ENCODE peak calls at places on chromosome 14, in seven cellular contexts. One of them, this sample, is unnamed.

GRCh38 chr14:102314242-102315011 is 5.1 kb upstream of the ZNF839 start:
- DNase-seq in GDM1: peak; percentile 71
- DNase-seq in HTR-8/SVneo: peak; percentile 75
- DNase-seq in GM12878: no peak
- DNase-seq in bronchial epithelial cell: peak; percentile 53
- DNase-seq in iris pigment epithelial cell: peak; percentile 84
- DNase-seq in globus pallidus: peak; percentile 88
- DNase-seq in this sample: peak; percentile 78

GRCh38 chr14:37384870-37385596 is 187.3 kb downstream of the MIPOL1 start:
- DNase-seq in globus pallidus: no peak
- DNase-seq in bronchial epithelial cell: no peak
- DNase-seq in GM12878: no peak
- DNase-seq in HTR-8/SVneo: no peak
- DNase-seq in GDM1: no peak
- DNase-seq in iris pigment epithelial cell: no peak
- DNase-seq in this sample: no peak

GRCh38 chr14:31703056-31703455 is 141.9 kb downstream of the NUBPL start:
- DNase-seq in HTR-8/SVneo: no peak
- DNase-seq in GDM1: no peak
- DNase-seq in iris pigment epithelial cell: no peak
- DNase-seq in GM12878: no peak
- DNase-seq in globus pallidus: no peak
- DNase-seq in bronchial epithelial cell: no peak
- DNase-seq in this sample: no peak

GRCh38 chr14:96631030-96631429 is 128.8 kb downstream of the PAPOLA start:
- DNase-seq in iris pigment epithelial cell: no peak
- DNase-seq in globus pallidus: no peak
- DNase-seq in GDM1: no peak
- DNase-seq in bronchial epithelial cell: no peak
- DNase-seq in HTR-8/SVneo: no peak
- DNase-seq in GM12878: no peak
- DNase-seq in this sample: no peak

GRCh38 chr14:41925409-41925808 is 318.7 kb downstream of the LRFN5 start:
- DNase-seq in iris pigment epithelial cell: peak; percentile 0
- DNase-seq in globus pallidus: no peak
- DNase-seq in HTR-8/SVneo: peak; percentile 3
- DNase-seq in GM12878: no peak
- DNase-seq in bronchial epithelial cell: peak; percentile 1
- DNase-seq in GDM1: no peak
- DNase-seq in this sample: peak; percentile 63

GRCh38 chr14:33297565-33297964 is 358.9 kb downstream of the NPAS3 start:
- DNase-seq in bronchial epithelial cell: no peak
- DNase-seq in globus pallidus: no peak
- DNase-seq in HTR-8/SVneo: no peak
- DNase-seq in GDM1: no peak
- DNase-seq in iris pigment epithelial cell: no peak
- DNase-seq in GM12878: no peak
- DNase-seq in this sample: no peak

GRCh38 chr14:36935976-36936678 is 236.3 kb downstream of the SLC25A21 start:
- DNase-seq in globus pallidus: no peak
- DNase-seq in HTR-8/SVneo: no peak
- DNase-seq in bronchial epithelial cell: peak; percentile 76
- DNase-seq in iris pigment epithelial cell: peak; percentile 28
- DNase-seq in GDM1: no peak
- DNase-seq in GM12878: no peak
- DNase-seq in this sample: peak; percentile 80

GRCh38 chr14:102479107-102479506 is 30.5 kb downstream of the ANKRD9 start:
- DNase-seq in HTR-8/SVneo: no peak
- DNase-seq in iris pigment epithelial cell: no peak
- DNase-seq in GM12878: no peak
- DNase-seq in globus pallidus: no peak
- DNase-seq in bronchial epithelial cell: no peak
- DNase-seq in GDM1: no peak
- DNase-seq in this sample: no peak

GRCh38 chr14:100584056-100585031 is 2.9 kb downstream of the BEGAIN start:
- DNase-seq in GDM1: no peak
- DNase-seq in iris pigment epithelial cell: no peak
- DNase-seq in bronchial epithelial cell: no peak
- DNase-seq in HTR-8/SVneo: no peak
- DNase-seq in GM12878: no peak
- DNase-seq in globus pallidus: no peak
- DNase-seq in this sample: no peak

GRCh38 chr14:88013750-88014349 is 8.9 kb downstream of the GPR65 start:
- DNase-seq in HTR-8/SVneo: peak; percentile 29
- DNase-seq in bronchial epithelial cell: peak; percentile 52
- DNase-seq in GM12878: no peak
- DNase-seq in GDM1: no peak
- DNase-seq in iris pigment epithelial cell: peak; percentile 72
- DNase-seq in globus pallidus: peak; percentile 75
- DNase-seq in this sample: peak; percentile 84

GRCh38 chr14:93343797-93344196 is 3.2 kb upstream of the COX8C start:
- DNase-seq in iris pigment epithelial cell: no peak
- DNase-seq in HTR-8/SVneo: no peak
- DNase-seq in bronchial epithelial cell: no peak
- DNase-seq in globus pallidus: no peak
- DNase-seq in GM12878: no peak
- DNase-seq in GDM1: no peak
- DNase-seq in this sample: no peak

GRCh38 chr14:76181546-76181945 is 29.8 kb downstream of the GPATCH2L start:
- DNase-seq in HTR-8/SVneo: peak; percentile 14
- DNase-seq in bronchial epithelial cell: peak; percentile 11
- DNase-seq in globus pallidus: no peak
- DNase-seq in GDM1: peak; percentile 1
- DNase-seq in GM12878: no peak
- DNase-seq in iris pigment epithelial cell: peak; percentile 24
- DNase-seq in this sample: peak; percentile 19

GRCh38 chr14:45649051-45649450 is 396.0 kb upstream of the MIS18BP1 start:
- DNase-seq in bronchial epithelial cell: peak; percentile 40
- DNase-seq in GDM1: no peak
- DNase-seq in GM12878: no peak
- DNase-seq in iris pigment epithelial cell: no peak
- DNase-seq in HTR-8/SVneo: no peak
- DNase-seq in globus pallidus: no peak
- DNase-seq in this sample: peak; percentile 52

GRCh38 chr14:56686416-56686815 is 106.8 kb downstream of the TMEM260 start:
- DNase-seq in GM12878: no peak
- DNase-seq in iris pigment epithelial cell: no peak
- DNase-seq in bronchial epithelial cell: no peak
- DNase-seq in GDM1: no peak
- DNase-seq in globus pallidus: peak; percentile 3
- DNase-seq in HTR-8/SVneo: no peak
- DNase-seq in this sample: peak; percentile 33

GRCh38 chr14:94673071-94673470 is 60.9 kb downstream of the SERPINA3 start:
- DNase-seq in bronchial epithelial cell: no peak
- DNase-seq in GDM1: no peak
- DNase-seq in globus pallidus: no peak
- DNase-seq in HTR-8/SVneo: no peak
- DNase-seq in iris pigment epithelial cell: no peak
- DNase-seq in GM12878: no peak
- DNase-seq in this sample: no peak

GRCh38 chr14:92108345-92109254 is 2.2 kb upstream of the ATXN3 start:
- DNase-seq in GDM1: no peak
- DNase-seq in GM12878: no peak
- DNase-seq in bronchial epithelial cell: no peak
- DNase-seq in globus pallidus: no peak
- DNase-seq in HTR-8/SVneo: no peak
- DNase-seq in iris pigment epithelial cell: peak; percentile 6
- DNase-seq in this sample: no peak

GRCh38 chr14:91872011-91872476 is 4.7 kb upstream of the TC2N start:
- DNase-seq in globus pallidus: no peak
- DNase-seq in GM12878: peak; percentile 64
- DNase-seq in bronchial epithelial cell: peak; percentile 27
- DNase-seq in iris pigment epithelial cell: peak; percentile 51
- DNase-seq in GDM1: no peak
- DNase-seq in HTR-8/SVneo: no peak
- DNase-seq in this sample: peak; percentile 20

GRCh38 chr14:95901014-95901413 is 24.4 kb downstream of the TUNAR start:
- DNase-seq in GDM1: no peak
- DNase-seq in globus pallidus: no peak
- DNase-seq in HTR-8/SVneo: peak; percentile 22
- DNase-seq in iris pigment epithelial cell: no peak
- DNase-seq in GM12878: no peak
- DNase-seq in bronchial epithelial cell: no peak
- DNase-seq in this sample: no peak

GRCh38 chr14:89845346-89845745 is 109.2 kb downstream of the EFCAB11 start:
- DNase-seq in HTR-8/SVneo: peak; percentile 73
- DNase-seq in GM12878: no peak
- DNase-seq in iris pigment epithelial cell: peak; percentile 93
- DNase-seq in globus pallidus: no peak
- DNase-seq in bronchial epithelial cell: peak; percentile 56
- DNase-seq in GDM1: no peak
- DNase-seq in this sample: peak; percentile 2

GRCh38 chr14:103187911-103188310 is 64.7 kb downstream of the TNFAIP2 start:
- DNase-seq in bronchial epithelial cell: no peak
- DNase-seq in HTR-8/SVneo: no peak
- DNase-seq in GDM1: no peak
- DNase-seq in iris pigment epithelial cell: no peak
- DNase-seq in GM12878: no peak
- DNase-seq in globus pallidus: no peak
- DNase-seq in this sample: no peak

GRCh38 chr14:79265366-79265765 is 945.9 kb downstream of the DIO2 start:
- DNase-seq in bronchial epithelial cell: peak; percentile 54
- DNase-seq in GDM1: no peak
- DNase-seq in globus pallidus: no peak
- DNase-seq in iris pigment epithelial cell: no peak
- DNase-seq in HTR-8/SVneo: no peak
- DNase-seq in GM12878: no peak
- DNase-seq in this sample: peak; percentile 8

GRCh38 chr14:104220225-104221070 is 82.1 kb downstream of the KIF26A start:
- DNase-seq in HTR-8/SVneo: no peak
- DNase-seq in bronchial epithelial cell: no peak
- DNase-seq in globus pallidus: no peak
- DNase-seq in iris pigment epithelial cell: no peak
- DNase-seq in GDM1: no peak
- DNase-seq in GM12878: no peak
- DNase-seq in this sample: no peak

GRCh38 chr14:91323671-91324605 is 79.4 kb upstream of the GPR68 start:
- DNase-seq in bronchial epithelial cell: peak; percentile 55
- DNase-seq in GDM1: peak; percentile 88
- DNase-seq in HTR-8/SVneo: peak; percentile 58
- DNase-seq in iris pigment epithelial cell: peak; percentile 68
- DNase-seq in globus pallidus: peak; percentile 65
- DNase-seq in GM12878: peak; percentile 75
- DNase-seq in this sample: peak; percentile 70

GRCh38 chr14:68564826-68565760 is 227.8 kb downstream of the ZFP36L1 start:
- DNase-seq in iris pigment epithelial cell: no peak
- DNase-seq in bronchial epithelial cell: no peak
- DNase-seq in GM12878: no peak
- DNase-seq in GDM1: no peak
- DNase-seq in HTR-8/SVneo: no peak
- DNase-seq in globus pallidus: no peak
- DNase-seq in this sample: peak; percentile 56

GRCh38 chr14:44960146-44960545 is 1.6 kb downstream of the KLHL28 start:
- DNase-seq in HTR-8/SVneo: no peak
- DNase-seq in bronchial epithelial cell: no peak
- DNase-seq in iris pigment epithelial cell: peak; percentile 39
- DNase-seq in GM12878: no peak
- DNase-seq in GDM1: no peak
- DNase-seq in globus pallidus: no peak
- DNase-seq in this sample: peak; percentile 6

This sample was measured in PC-3.